ENCODE peak calls at places on chromosomes 2 and 18, in six cellular contexts. One of them, this sample, is unnamed.
A peak's percentile ranks its signal among the peaks of the same experiment; 100 is the strongest.

GRCh38 chr2:230906471-230907230 is 18.4 kb downstream of the GPR55 start:
- DNase-seq in A673: no peak
- DNase-seq in RWPE2: no peak
- DNase-seq in HCEC 1CT: no peak
- DNase-seq in CD4-positive, CD25-positive, alpha-beta regulatory T cell: no peak
- DNase-seq in body of pancreas: no peak
- DNase-seq in this sample: no peak

GRCh38 chr18:62912885-62913284 is 197.5 kb downstream of the PHLPP1 start:
- DNase-seq in A673: no peak
- DNase-seq in HCEC 1CT: no peak
- DNase-seq in body of pancreas: no peak
- DNase-seq in CD4-positive, CD25-positive, alpha-beta regulatory T cell: no peak
- DNase-seq in RWPE2: no peak
- DNase-seq in this sample: no peak

GRCh38 chr18:47772374-47773248 is 157.8 kb downstream of the SMAD2 start:
- DNase-seq in HCEC 1CT: peak; percentile 42
- DNase-seq in body of pancreas: peak; percentile 64
- DNase-seq in RWPE2: no peak
- DNase-seq in CD4-positive, CD25-positive, alpha-beta regulatory T cell: peak; percentile 43
- DNase-seq in A673: peak; percentile 66
- DNase-seq in this sample: peak; percentile 82

GRCh38 chr18:7532942-7533341 is 34.2 kb upstream of the PTPRM start:
- DNase-seq in CD4-positive, CD25-positive, alpha-beta regulatory T cell: no peak
- DNase-seq in body of pancreas: no peak
- DNase-seq in A673: no peak
- DNase-seq in RWPE2: no peak
- DNase-seq in HCEC 1CT: no peak
- DNase-seq in this sample: no peak

GRCh38 chr2:29817846-29818680 is 103.3 kb downstream of the ALK start:
- DNase-seq in CD4-positive, CD25-positive, alpha-beta regulatory T cell: no peak
- DNase-seq in A673: no peak
- DNase-seq in RWPE2: no peak
- DNase-seq in HCEC 1CT: no peak
- DNase-seq in body of pancreas: no peak
- DNase-seq in this sample: no peak

GRCh38 chr18:5662586-5663090 is 118.8 kb upstream of the EPB41L3 start:
- DNase-seq in body of pancreas: no peak
- DNase-seq in HCEC 1CT: no peak
- DNase-seq in CD4-positive, CD25-positive, alpha-beta regulatory T cell: no peak
- DNase-seq in A673: no peak
- DNase-seq in RWPE2: no peak
- DNase-seq in this sample: no peak

GRCh38 chr2:136997550-136997949 is 232.2 kb downstream of the THSD7B start:
- DNase-seq in RWPE2: no peak
- DNase-seq in CD4-positive, CD25-positive, alpha-beta regulatory T cell: no peak
- DNase-seq in HCEC 1CT: no peak
- DNase-seq in A673: no peak
- DNase-seq in body of pancreas: no peak
- DNase-seq in this sample: no peak

GRCh38 chr2:109117780-109118179 is 11.2 kb upstream of the SH3RF3 start:
- DNase-seq in HCEC 1CT: no peak
- DNase-seq in RWPE2: no peak
- DNase-seq in A673: no peak
- DNase-seq in CD4-positive, CD25-positive, alpha-beta regulatory T cell: no peak
- DNase-seq in body of pancreas: no peak
- DNase-seq in this sample: no peak

GRCh38 chr2:237931205-237931721 is 35.6 kb upstream of the UBE2F start:
- DNase-seq in RWPE2: no peak
- DNase-seq in HCEC 1CT: peak; percentile 77
- DNase-seq in CD4-positive, CD25-positive, alpha-beta regulatory T cell: no peak
- DNase-seq in body of pancreas: no peak
- DNase-seq in A673: no peak
- DNase-seq in this sample: no peak

GRCh38 chr2:238644095-238645081 is 203.5 kb upstream of the TWIST2 start:
- DNase-seq in HCEC 1CT: peak; percentile 89
- DNase-seq in body of pancreas: peak; percentile 8
- DNase-seq in CD4-positive, CD25-positive, alpha-beta regulatory T cell: no peak
- DNase-seq in A673: no peak
- DNase-seq in RWPE2: no peak
- DNase-seq in this sample: no peak

GRCh38 chr18:62877448-62878221 is 162.3 kb downstream of the PHLPP1 start:
- DNase-seq in HCEC 1CT: peak; percentile 52
- DNase-seq in CD4-positive, CD25-positive, alpha-beta regulatory T cell: no peak
- DNase-seq in A673: peak; percentile 17
- DNase-seq in body of pancreas: no peak
- DNase-seq in RWPE2: no peak
- DNase-seq in this sample: no peak

This sample was measured in NCI-H82.